ENCODE peak calls at places on chromosomes 4 and X, in seven cellular contexts. C, L, A, H, N, P and K are unnamed samples. For H3K4me1, the result is how much of the 10 kb centered on the place peaks cover.

GRCh38 chr4:22686156-22686555 is 6.6 kb upstream of the GBA3 start:
- DNase-seq in H (no peak), A (no peak), N (peak), L (no peak), C (no peak), P (no peak), K (no peak)

GRCh38 chr4:47856713-47857112 is 18.8 kb upstream of the CORIN start:
- DNase-seq in H (no peak), L (no peak), C (no peak), N (no peak), A (no peak), P (no peak), K (no peak)

GRCh38 chrX:43474321-43474720 is 181.8 kb upstream of the MAOA start:
- DNase-seq in N (no peak), H (no peak), P (no peak), L (peak), C (no peak), A (no peak), K (no peak)

GRCh38 chr4:186979966-186980745 is 256.5 kb upstream of the FAT1 start:
- DNase-seq in P (peak), N (no peak), C (no peak), A (no peak), L (no peak), H (no peak), K (peak)

GRCh38 chr4:150570862-150571261 is 11.1 kb upstream of the MAB21L2 start:
- DNase-seq in C (no peak), L (no peak), N (no peak), P (no peak), H (no peak), A (peak), K (no peak)

GRCh38 chr4:119025916-119026661 is 109.5 kb upstream of the MYOZ2 start:
- DNase-seq in N (peak), A (no peak), P (peak), H (no peak), C (no peak), L (peak), K (no peak)

GRCh38 chr4:148515248-148515647 is 73.0 kb upstream of the NR3C2 start:
- DNase-seq in H (no peak), L (peak), P (peak), A (no peak), N (peak), C (no peak), K (no peak)

GRCh38 chr4:140861359-140862181 is 105.4 kb upstream of the TBC1D9 start:
- DNase-seq in C (peak), N (peak), P (peak), A (peak), L (peak), H (peak), K (peak)

GRCh38 chrX:49166914-49167739 is 4.6 kb downstream of the MAGIX start:
- DNase-seq in N (peak), L (peak), H (peak), A (peak), C (no peak), P (peak), K (peak)

GRCh38 chr4:3074846-3075651 is 568 bp downstream of the HTT start:
- DNase-seq in P (peak), L (peak), H (peak), A (peak), C (peak), N (peak), K (peak)

GRCh38 chr4:27198246-27198645 is 337.6 kb downstream of the STIM2 start:
- DNase-seq in L (no peak), C (no peak), P (no peak), A (no peak), N (peak), H (no peak), K (no peak)

GRCh38 chr4:156102411-156102810 is 148.7 kb upstream of the CTSO start:
- DNase-seq in C (no peak), H (no peak), L (no peak), A (no peak), P (no peak), N (no peak), K (no peak)

GRCh38 chr4:76804060-76804459 is 93.9 kb downstream of the SOWAHB start:
- DNase-seq in C (no peak), H (no peak), N (peak), A (no peak), P (no peak), L (no peak), K (no peak)

GRCh38 chrX:56798866-56799864 is 70.1 kb downstream of the NBDY start:
- DNase-seq in H (peak), N (no peak), L (no peak), C (no peak), P (no peak), A (no peak), K (peak)

GRCh38 chrX:110414679-110415439 is 56.2 kb downstream of the RTL9 start:
- DNase-seq in A (no peak), C (no peak), H (no peak), P (peak), L (peak), N (peak), K (no peak)

GRCh38 chr4:7905461-7905915 is 34.2 kb downstream of the AFAP1 start:
- DNase-seq in A (no peak), C (no peak), L (no peak), H (no peak), P (no peak), N (peak), K (no peak)

GRCh38 chr4:7903686-7904085 is 36.0 kb downstream of the AFAP1 start:
- DNase-seq in H (no peak), C (no peak), P (peak), L (no peak), A (no peak), N (peak), K (no peak)

GRCh38 chr4:7906171-7906581 is 33.5 kb downstream of the AFAP1 start:
- DNase-seq in A (no peak), H (no peak), P (peak), C (no peak), L (no peak), N (peak), K (no peak)

GRCh38 chr4:7904108-7904516 is 35.5 kb downstream of the AFAP1 start:
- DNase-seq in P (peak), H (no peak), L (no peak), A (no peak), C (no peak), N (peak), K (no peak)

DNA sequence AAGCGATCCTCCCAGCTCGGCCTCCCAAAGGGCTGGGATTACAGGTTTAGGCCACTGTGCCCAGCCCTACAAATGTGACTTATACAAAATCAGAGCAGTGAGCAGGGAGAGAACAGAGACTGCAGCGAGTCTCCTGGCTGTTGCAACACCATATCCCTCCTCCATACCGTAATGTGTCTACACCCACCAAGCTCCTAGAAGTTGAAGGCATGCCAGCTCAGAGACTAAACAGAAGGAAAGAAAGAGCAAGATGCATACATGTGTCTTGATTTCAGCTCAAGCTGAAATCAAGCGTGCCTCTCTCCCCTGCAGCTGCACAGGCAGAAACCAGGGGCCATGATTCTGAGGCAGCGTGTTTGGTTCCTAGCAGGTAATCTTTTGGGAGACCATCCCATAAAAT is 34.7 kb downstream of the AFAP1 start:
- DNase-seq in P (peak), A (no peak), N (peak), H (no peak), L (peak), C (no peak), K (no peak)
- H3K4me1 ChIP-seq in P (under half), A (under half), N (half or more), H (half or more), L (under half), C (under half), K (under half)

GRCh38 chr4:68373513-68373912 is 23.6 kb upstream of the YTHDC1 start:
- DNase-seq in L (no peak), A (no peak), P (peak), N (peak), C (peak), H (peak), K (no peak)
- H3K9ac ChIP-seq in L (no peak), A (no peak), P (no peak), N (peak), C (no peak), H (no peak), K (no peak)

GRCh38 chrX:104105330-104105729 is 7.0 kb upstream of the ZCCHC18 start:
- DNase-seq in H (no peak), C (no peak), N (no peak), P (no peak), A (no peak), L (no peak), K (no peak)
- H2AFZ ChIP-seq in H (no peak), C (no peak), N (no peak), P (no peak), A (no peak), L (no peak), K (no peak)

GRCh38 chrX:12954981-12955380 is 19.9 kb upstream of the TMSB4X start:
- DNase-seq in H (no peak), P (no peak), A (no peak), N (no peak), C (no peak), L (no peak), K (no peak)

GRCh38 chrX:12954376-12954775 is 20.5 kb upstream of the TMSB4X start:
- DNase-seq in N (no peak), L (no peak), A (no peak), C (no peak), H (no peak), P (no peak), K (no peak)

GRCh38 chrX:12956704-12957541 is 18.0 kb upstream of the TMSB4X start:
- DNase-seq in P (peak), C (no peak), A (peak), N (peak), L (peak), H (peak), K (peak)

GRCh38 chrX:12958059-12958458 is 16.9 kb upstream of the TMSB4X start:
- DNase-seq in N (no peak), C (no peak), H (no peak), A (no peak), P (no peak), L (no peak), K (peak)

GRCh38 chrX:12955882-12956703 is 18.8 kb upstream of the TMSB4X start:
- DNase-seq in H (no peak), N (peak), L (peak), P (peak), C (no peak), A (peak), K (peak)
- H3K4me1 ChIP-seq in H (under half), N (under half), L (under half), P (under half), C (under half), A (under half), K (under half)

DNA sequence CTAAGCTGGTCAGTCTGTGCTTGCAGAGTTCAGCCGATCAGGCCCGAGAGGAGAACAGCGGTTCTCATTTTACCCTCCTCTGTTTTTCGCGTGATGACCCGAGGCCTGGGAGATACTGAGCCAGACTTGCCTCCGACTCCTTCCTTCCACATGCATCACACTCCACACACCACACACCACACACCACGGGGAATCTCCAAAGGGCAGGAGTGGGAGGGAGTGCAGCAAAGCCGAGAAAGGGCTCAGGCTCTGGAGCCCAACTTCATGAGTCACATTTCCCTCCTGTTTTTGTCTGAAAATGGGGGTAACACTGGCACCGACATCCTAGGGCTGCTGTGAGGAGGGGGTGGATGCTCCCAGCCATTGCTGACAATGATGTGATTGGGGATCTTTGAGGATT is 38.9 kb downstream of the TKTL1 start:
- DNase-seq in P (no peak), N (no peak), H (no peak), L (no peak), A (no peak), C (no peak), K (no peak)
- H3K9ac ChIP-seq in P (no peak), N (no peak), H (no peak), L (no peak), A (no peak), C (no peak), K (peak)

GRCh38 chrX:118630843-118631242 is 96.6 kb upstream of the IL13RA1 start:
- DNase-seq in A (no peak), N (no peak), P (no peak), L (no peak), C (no peak), H (no peak), K (no peak)

GRCh38 chrX:118631586-118631985 is 95.8 kb upstream of the IL13RA1 start:
- DNase-seq in H (no peak), C (no peak), P (no peak), A (no peak), N (no peak), L (no peak), K (no peak)

GRCh38 chrX:118627084-118627758 is 100.2 kb upstream of the IL13RA1 start:
- DNase-seq in A (no peak), L (peak), N (peak), H (peak), P (no peak), C (no peak), K (peak)

DNA sequence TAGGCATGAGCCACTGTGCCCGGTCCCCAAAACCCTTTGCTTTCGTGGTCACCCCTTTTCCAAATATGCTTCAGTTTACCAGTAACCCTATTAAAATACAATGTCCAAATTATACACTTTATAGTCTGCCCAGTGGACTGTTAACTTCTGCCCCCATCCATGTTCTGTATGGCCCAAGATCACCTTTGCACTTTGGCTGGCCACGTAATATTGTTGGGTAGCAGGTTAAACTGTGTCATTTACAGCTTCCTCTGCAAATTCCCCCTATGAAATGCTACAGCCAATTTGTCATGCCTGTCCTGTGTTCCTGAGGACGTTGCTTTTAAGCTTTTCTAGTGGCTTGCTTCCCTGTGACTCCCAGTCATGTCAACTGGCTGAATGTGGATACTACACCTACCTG is 101.1 kb upstream of the IL13RA1 start:
- DNase-seq in C (no peak), P (no peak), H (no peak), L (no peak), A (no peak), N (no peak), K (no peak)
- H2AFZ ChIP-seq in C (no peak), P (no peak), H (no peak), L (no peak), A (no peak), N (no peak), K (no peak)

DNA sequence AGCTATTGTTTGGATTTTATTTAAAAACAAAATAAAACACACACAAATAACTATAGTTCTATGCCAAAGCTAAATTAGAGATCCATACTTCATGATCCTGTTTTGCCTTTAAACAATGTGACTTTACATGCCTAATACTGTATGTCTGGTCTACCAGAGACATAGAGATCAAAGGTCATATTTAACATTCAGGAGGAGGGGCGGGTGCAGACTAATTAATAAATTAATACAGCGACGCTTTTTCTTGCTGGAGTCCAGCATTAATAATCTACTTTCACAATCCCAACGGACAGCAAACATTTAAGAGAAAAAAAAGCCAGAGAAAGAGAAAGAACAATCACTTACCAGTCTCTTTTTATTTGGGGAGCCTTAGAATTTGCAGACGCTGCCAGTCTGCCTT is 533 bp downstream of the CXXC4 start:
- DNase-seq in P (no peak), L (no peak), N (peak), C (no peak), A (no peak), H (no peak), K (no peak)
- H3K4me1 ChIP-seq in P (under half), L (under half), N (under half), C (under half), A (under half), H (under half), K (under half)

GRCh38 chr4:158540125-158540907 is 18.6 kb downstream of the RXFP1 start:
- DNase-seq in H (no peak), C (no peak), L (peak), P (no peak), A (no peak), N (peak), K (no peak)
- H3K9ac ChIP-seq in H (no peak), C (no peak), L (peak), P (no peak), A (no peak), N (no peak), K (no peak)

GRCh38 chr4:158006973-158007372 is 165.9 kb downstream of the GASK1B start:
- DNase-seq in N (peak), H (no peak), L (no peak), C (no peak), A (no peak), P (no peak), K (no peak)
- H2AFZ ChIP-seq in N (peak), H (no peak), L (no peak), C (no peak), A (no peak), P (no peak), K (no peak)